ENCODE peak calls at places on chromosomes 7 and 10, in seven cellular contexts. T is stimulated activated CD4-positive, alpha-beta T cell treated with anti-CD3 and anti-CD28 coated beads, Interleukin-1b, Interleukin-23, amount 100 ng/mL, for 4 hours; Y is activated CD8-positive, alpha-beta memory T cell treated with anti-CD3 and anti-CD28 coated beads for 1 hour; V is activated naive CD4-positive, alpha-beta T cell treated with anti-CD3 and anti-CD28 coated beads, Interleukin-2, amount 10 ng/mL, durations not matched to agents 7 days and 5 days; E is CD4-positive, alpha-beta T cell; W is GOT3; C is HEK293T. P is an unnamed sample.

GRCh38 chr7:27105161-27106122 is 3.0 kb upstream of the HOXA2 start:
- DNase-seq in T (no peak), W (no peak), V (no peak), Y (no peak), E (no peak), C (no peak), P (no peak)

GRCh38 chr7:36128448-36129047 is 24.5 kb upstream of the EEPD1 start:
- DNase-seq in C (peak; percentile 57), V (no peak), T (no peak), Y (no peak), W (peak; percentile 62), E (no peak), P (peak; percentile 65)

GRCh38 chr7:119931230-119931824 is 341.6 kb upstream of the KCND2 start:
- DNase-seq in V (no peak), W (no peak), E (no peak), C (no peak), T (no peak), Y (no peak), P (no peak)

GRCh38 chr10:86306628-86307278 is 59.8 kb downstream of the GRID1 start:
- DNase-seq in W (no peak), C (no peak), T (no peak), V (peak; percentile 68), E (no peak), Y (no peak), P (peak; percentile 9)

GRCh38 chr10:28777911-28778310 is 100.6 kb downstream of the BAMBI start:
- DNase-seq in E (no peak), V (no peak), Y (no peak), W (no peak), T (no peak), C (no peak), P (no peak)

GRCh38 chr10:114766470-114766869 is 55.1 kb upstream of the FHIP2A start:
- DNase-seq in E (no peak), W (no peak), V (no peak), T (no peak), C (no peak), Y (no peak), P (no peak)

GRCh38 chr7:131105294-131105802 is 222.3 kb upstream of the MKLN1 start:
- DNase-seq in V (no peak), E (no peak), Y (no peak), W (no peak), C (no peak), T (no peak), P (peak; percentile 39)

GRCh38 chr7:139321071-139321745 is 19.9 kb upstream of the FMC1 start:
- DNase-seq in W (no peak), E (no peak), Y (no peak), T (no peak), V (no peak), C (peak; percentile 69), P (peak; percentile 65)

GRCh38 chr7:95295399-95295798 is 28.9 kb downstream of the PON1 start:
- DNase-seq in W (no peak), C (no peak), Y (no peak), T (no peak), V (no peak), E (no peak), P (no peak)

GRCh38 chr7:150992833-150993302 is 2.1 kb downstream of the NOS3 start:
- DNase-seq in C (peak; percentile 80), T (no peak), V (peak; percentile 47), W (no peak), Y (no peak), E (no peak), P (peak; percentile 78)

GRCh38 chr10:128875030-128875744 is 591.9 kb upstream of the MGMT start:
- DNase-seq in C (no peak), Y (no peak), E (no peak), T (no peak), V (no peak), W (no peak), P (no peak)

GRCh38 chr10:62766383-62766782 is 38.1 kb upstream of the ADO start:
- DNase-seq in C (no peak), W (no peak), Y (no peak), E (no peak), V (no peak), T (no peak), P (no peak)

GRCh38 chr7:90430614-90431445 is 27.6 kb downstream of the CLDN12 start:
- DNase-seq in Y (no peak), T (no peak), C (no peak), V (no peak), E (no peak), W (no peak), P (no peak)

GRCh38 chr7:30708983-30709382 is 26.7 kb upstream of the CRHR2 start:
- DNase-seq in V (no peak), W (no peak), C (no peak), Y (no peak), T (no peak), E (no peak), P (no peak)

GRCh38 chr7:11716185-11716584 is 115.8 kb downstream of the THSD7A start:
- DNase-seq in T (no peak), E (no peak), Y (no peak), W (no peak), C (no peak), V (no peak), P (no peak)

GRCh38 chr10:51663086-51663485 is 36.3 kb downstream of the CSTF2T start:
- DNase-seq in W (no peak), V (no peak), Y (no peak), T (no peak), E (no peak), C (no peak), P (no peak)

GRCh38 chr10:86342111-86342863 is 24.3 kb downstream of the GRID1 start:
- DNase-seq in E (no peak), W (no peak), Y (no peak), V (no peak), C (no peak), T (no peak), P (no peak)

GRCh38 chr7:14936530-14936929 is 34.0 kb upstream of the DGKB start:
- DNase-seq in Y (no peak), W (no peak), T (no peak), E (no peak), V (no peak), C (no peak), P (no peak)

GRCh38 chr10:115944538-115944937 is 328.5 kb downstream of the GFRA1 start:
- DNase-seq in V (no peak), Y (no peak), W (no peak), T (no peak), E (no peak), C (no peak), P (no peak)

GRCh38 chr10:12445701-12446334 is 96.5 kb downstream of the CAMK1D start:
- DNase-seq in E (no peak), V (no peak), W (no peak), Y (no peak), T (no peak), C (no peak), P (no peak)

GRCh38 chr7:31092606-31093005 is 40.5 kb downstream of the ADCYAP1R1 start:
- DNase-seq in Y (no peak), E (no peak), C (no peak), V (no peak), W (no peak), T (no peak), P (no peak)

GRCh38 chr10:28444031-28444430 is 88.9 kb upstream of the WAC start:
- DNase-seq in C (no peak), W (no peak), Y (no peak), E (no peak), T (no peak), V (no peak), P (peak; percentile 47)

GRCh38 chr10:99908512-99908911 is 101.2 kb downstream of the DNMBP start:
- DNase-seq in W (no peak), V (no peak), T (no peak), Y (no peak), E (no peak), C (no peak), P (no peak)

GRCh38 chr10:80580811-80581468 is 43.2 kb downstream of the SH2D4B start:
- DNase-seq in T (no peak), Y (no peak), E (no peak), C (no peak), W (no peak), V (no peak), P (no peak)

GRCh38 chr7:99949645-99950228 is 20.3 kb upstream of the GJC3 start:
- DNase-seq in W (no peak), E (no peak), Y (no peak), V (no peak), C (no peak), T (no peak), P (peak; percentile 72)

GRCh38 chr7:36979810-36980248 is 255.5 kb upstream of the AOAH start:
- DNase-seq in C (no peak), V (no peak), W (no peak), E (no peak), Y (no peak), T (no peak), P (no peak)

GRCh38 chr10:2541176-2541575 is 526.2 kb upstream of the PFKP start:
- DNase-seq in V (no peak), T (no peak), Y (no peak), C (no peak), E (no peak), W (no peak), P (no peak)

GRCh38 chr7:10889266-10889898 is 84.3 kb upstream of the PHF14 start:
- DNase-seq in T (peak; percentile 3), E (peak; percentile 7), W (no peak), C (peak; percentile 64), Y (peak; percentile 4), V (peak; percentile 51), P (peak; percentile 85)

GRCh38 chr10:12717981-12718707 is 283.4 kb downstream of the CCDC3 start:
- DNase-seq in C (no peak), T (no peak), Y (no peak), E (no peak), W (no peak), V (no peak), P (peak; percentile 19)

GRCh38 chr7:80147543-80148376 is 13.1 kb downstream of the GNAI1 start:
- DNase-seq in T (no peak), V (no peak), E (no peak), Y (no peak), C (no peak), W (no peak), P (no peak)

GRCh38 chr7:137947031-137947430 is 54.9 kb downstream of the CREB3L2 start:
- DNase-seq in E (no peak), Y (no peak), T (no peak), W (no peak), C (no peak), V (no peak), P (no peak)

GRCh38 chr10:112182808-112183328 is 697 bp downstream of the GPAM start:
- DNase-seq in T (no peak), W (no peak), E (no peak), V (no peak), Y (no peak), C (no peak), P (no peak)